ENCODE peak calls at places on chromosomes 12 and 14, in nine cellular contexts. D is ovary, X is stomach, E is A549, N is K562, A is transverse colon, O is SK-N-SH, Q is esophagus muscularis mucosa, U is suprapubic skin. H is an unnamed sample.

GRCh38 chr14:92352158-92352985 is 29.4 kb downstream of the SLC24A4 start:
- DNase-seq in A (no peak), D (no peak), N (peak; percentile 43), U (no peak), O (no peak), Q (no peak), E (peak; percentile 61), X (no peak), H (no peak)

GRCh38 chr12:111251787-111252186 is 117.1 kb downstream of the PHETA1 start:
- DNase-seq in A (no peak), D (no peak), U (no peak), O (no peak), E (no peak), N (no peak), X (no peak), Q (no peak), H (no peak)

GRCh38 chr12:75641031-75641780 is 129.8 kb upstream of the KRR1 start:
- DNase-seq in D (no peak), Q (no peak), E (peak; percentile 66), X (no peak), A (peak; percentile 8), N (peak; percentile 73), U (no peak), O (no peak), H (no peak)

GRCh38 chr12:3061129-3061857 is 15.9 kb upstream of the TSPAN9 start:
- DNase-seq in O (no peak), D (no peak), A (no peak), U (no peak), E (no peak), Q (no peak), X (no peak), N (no peak), H (no peak)

GRCh38 chr12:131831021-131831571 is 2.9 kb downstream of the MMP17 start:
- DNase-seq in D (peak; percentile 61), U (peak; percentile 77), X (no peak), E (peak; percentile 63), A (no peak), Q (no peak), O (no peak), N (no peak), H (no peak)

GRCh38 chr14:105466491-105467248 is 8.0 kb upstream of the CRIP2 start:
- DNase-seq in X (no peak), E (no peak), U (no peak), D (no peak), N (no peak), A (no peak), O (no peak), Q (no peak), H (no peak)

GRCh38 chr12:69916541-69917270 is 91.7 kb downstream of the MYRFL start:
- DNase-seq in E (no peak), O (no peak), U (no peak), A (no peak), Q (no peak), D (no peak), X (no peak), N (no peak), H (no peak)

GRCh38 chr12:34398706-34399630 is 376.7 kb downstream of the ALG10 start:
- DNase-seq in X (peak; percentile 16), A (peak; percentile 1), U (peak; percentile 65), Q (peak; percentile 91), E (no peak), O (peak; percentile 1), N (no peak), D (peak; percentile 5), H (no peak)

GRCh38 chr12:131129839-131130238 is 176.1 kb downstream of the ADGRD1 start:
- DNase-seq in E (no peak), A (no peak), Q (no peak), N (no peak), O (peak; percentile 91), X (no peak), U (peak; percentile 67), D (peak; percentile 8), H (no peak)

GRCh38 chr12:110649341-110649847 is 35.5 kb downstream of the TCTN1 start:
- DNase-seq in N (peak; percentile 43), O (peak; percentile 69), A (no peak), E (no peak), D (no peak), U (no peak), Q (no peak), X (no peak), H (no peak)

GRCh38 chr12:27821259-27821973 is 41.4 kb upstream of the MANSC4 start:
- DNase-seq in X (peak; percentile 29), Q (no peak), A (peak; percentile 20), D (peak; percentile 21), O (peak; percentile 51), E (peak; percentile 80), U (no peak), N (peak; percentile 86), H (no peak)

GRCh38 chr14:80615831-80616230 is 325.7 kb downstream of the CEP128 start:
- DNase-seq in D (no peak), X (no peak), N (no peak), E (no peak), A (no peak), U (no peak), Q (no peak), O (no peak), H (no peak)

GRCh38 chr14:80621701-80622100 is 319.8 kb downstream of the CEP128 start:
- DNase-seq in Q (no peak), E (peak; percentile 25), X (no peak), A (no peak), D (no peak), O (no peak), U (no peak), N (no peak), H (no peak)

GRCh38 chr14:80624581-80624980 is 317.0 kb downstream of the CEP128 start:
- DNase-seq in E (no peak), N (no peak), Q (no peak), O (no peak), U (no peak), A (no peak), X (no peak), D (no peak), H (no peak)

GRCh38 chr14:80618751-80619329 is 322.7 kb downstream of the CEP128 start:
- DNase-seq in Q (no peak), O (no peak), E (no peak), X (no peak), U (no peak), N (no peak), D (no peak), A (no peak), H (no peak)
- TF ChIP-seq EP300 in Q (no peak), O (no peak), E (no peak), X (no peak), U (no peak), N (no peak), D (no peak), A (no peak), H (no peak)

GRCh38 chr14:50469982-50470381 is 62.4 kb downstream of the MAP4K5 start:
- DNase-seq in N (no peak), E (no peak), Q (no peak), X (no peak), A (no peak), U (no peak), D (no peak), O (no peak), H (no peak)
- H3K9me3 ChIP-seq in N (peaks cover 6% of the 10 kb centered on the region), E (peaks cover 74% of the 10 kb centered on the region), Q (no peaks in the 10 kb centered on the region), X (peaks cover 13% of the 10 kb centered on the region), A (peaks cover 14% of the 10 kb centered on the region), U (no peaks in the 10 kb centered on the region), D (no peaks in the 10 kb centered on the region), O (peaks cover 21% of the 10 kb centered on the region), H (peaks cover 26% of the 10 kb centered on the region)

GRCh38 chr12:95553202-95553943 is 2.1 kb upstream of the USP44 start:
- DNase-seq in O (no peak), X (no peak), U (no peak), A (no peak), Q (no peak), E (no peak), D (no peak), N (no peak), H (no peak)
- H3K4me3 ChIP-seq in O (no peak overlapping the region), X (no peak overlapping the region), U (no peak overlapping the region), A (no peak overlapping the region), Q (no peak overlapping the region), E (no peak overlapping the region), D (no peak overlapping the region), N (no peak overlapping the region), H (no peak overlapping the region)

GRCh38 chr12:31023271-31023724 is 50.4 kb upstream of the DDX11 start:
- DNase-seq in D (no peak), A (no peak), E (no peak), X (no peak), Q (no peak), N (no peak), U (peak; percentile 60), O (no peak), H (no peak)
- TF ChIP-seq EP300 in D (no peak), A (no peak), E (no peak), X (no peak), Q (no peak), N (no peak), U (no peak), O (no peak), H (peak; percentile 10)

GRCh38 chr12:56804169-56804568 is 41.0 kb downstream of the HSD17B6 start:
- DNase-seq in Q (no peak), N (no peak), U (no peak), O (no peak), D (no peak), X (no peak), E (peak; percentile 21), A (no peak), H (no peak)

GRCh38 chr12:56804684-56805083 is 41.6 kb downstream of the HSD17B6 start:
- DNase-seq in E (no peak), D (no peak), O (no peak), U (no peak), X (no peak), Q (no peak), N (no peak), A (no peak), H (no peak)

GRCh38 chr12:56806303-56806702 is 43.2 kb downstream of the HSD17B6 start:
- DNase-seq in O (no peak), E (no peak), N (no peak), D (no peak), A (no peak), U (no peak), X (no peak), Q (no peak), H (no peak)

GRCh38 chr12:56803750-56804149 is 40.6 kb downstream of the HSD17B6 start:
- DNase-seq in X (no peak), O (no peak), Q (no peak), U (no peak), E (no peak), N (no peak), A (no peak), D (no peak), H (no peak)

DNA sequence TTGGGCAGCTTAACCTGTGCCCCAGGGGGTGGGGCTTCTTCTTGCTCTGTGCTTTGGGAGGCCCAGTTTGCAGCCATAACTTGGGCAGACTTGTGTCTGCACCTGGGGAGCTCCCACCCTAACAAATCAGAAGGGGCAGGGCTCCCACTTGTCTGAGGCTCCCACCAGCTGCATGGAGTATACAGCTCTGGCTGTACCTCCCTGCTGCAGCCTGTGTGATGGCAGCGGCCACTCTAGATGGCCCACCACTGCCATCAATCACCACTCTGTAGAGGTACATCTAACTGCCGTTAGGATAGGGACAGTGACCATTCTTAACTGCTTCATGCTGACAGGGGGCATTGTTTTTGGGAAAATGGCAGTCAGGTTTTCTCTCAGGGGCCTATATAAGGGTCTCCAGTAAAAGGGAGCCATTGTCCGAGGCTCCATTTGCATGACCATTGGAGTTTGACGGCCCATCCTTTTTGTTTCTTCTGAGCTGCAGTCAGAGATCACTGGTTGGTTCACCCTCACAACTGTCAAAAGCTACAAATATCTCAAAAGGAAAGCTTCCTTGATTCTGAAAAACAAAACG is 42.2 kb downstream of the HSD17B6 start:
- DNase-seq in U (no peak), Q (no peak), A (no peak), X (no peak), O (no peak), E (no peak), N (no peak), D (no peak), H (no peak)
- H3K9me3 ChIP-seq in U (peaks cover 9% of the 10 kb centered on the region), Q (peaks cover 5% of the 10 kb centered on the region), A (peaks cover 10% of the 10 kb centered on the region), X (peaks cover 26% of the 10 kb centered on the region), O (no peaks in the 10 kb centered on the region), E (no peaks in the 10 kb centered on the region), N (no peaks in the 10 kb centered on the region), D (peaks cover 8% of the 10 kb centered on the region), H (no peaks in the 10 kb centered on the region)

H was measured in tibial nerve.